ENCODE peak calls at places on chromosomes 11 and 22, in eight cellular contexts. L is K562, C is mesendoderm, X is fibroblast of lung, Z is PC-9, D is Karpas-422, V is astrocyte, A is H9. T is an unnamed sample. For H3K79me2, the result is how much of the 10 kb centered on the place peaks cover.

GRCh38 chr11:57476223-57476882 is 16.0 kb downstream of the RTN4RL2 start:
- DNase-seq in A (peak), X (no peak), V (no peak), L (no peak), C (no peak), Z (no peak), D (no peak), T (peak)

GRCh38 chr22:22838148-22838786 is 49.3 kb upstream of the IGLL5 start:
- DNase-seq in C (no peak), D (no peak), L (peak), X (no peak), V (no peak), Z (no peak), A (no peak), T (no peak)

GRCh38 chr22:39662677-39663034 is 92.1 kb downstream of the CACNA1I start:
- DNase-seq in D (no peak), L (no peak), V (no peak), Z (no peak), C (peak), A (peak), X (no peak), T (no peak)

GRCh38 chr22:46528121-46528610 is 9.3 kb downstream of the CELSR1 start:
- DNase-seq in D (no peak), X (peak), V (peak), A (no peak), C (peak), L (no peak), Z (peak), T (peak)

GRCh38 chr11:70628881-70629844 is 230.8 kb downstream of the CTTN start:
- DNase-seq in A (no peak), Z (no peak), C (no peak), V (no peak), D (no peak), X (no peak), L (peak), T (no peak)

GRCh38 chr11:35911013-35911412 is 32.8 kb upstream of the LDLRAD3 start:
- DNase-seq in A (no peak), C (no peak), Z (no peak), L (no peak), V (no peak), D (no peak), X (no peak), T (no peak)

GRCh38 chr11:104005234-104005855 is 31.1 kb upstream of the DDI1 start:
- DNase-seq in X (peak), C (no peak), V (peak), L (no peak), Z (peak), D (no peak), A (no peak), T (peak)

GRCh38 chr11:79466411-79466810 is 25.6 kb upstream of the TENM4 start:
- DNase-seq in V (peak), X (peak), Z (no peak), C (no peak), A (no peak), D (no peak), L (no peak), T (peak)

GRCh38 chr11:64239662-64240466 is 1.0 kb upstream of the FKBP2 start:
- DNase-seq in Z (no peak), X (no peak), L (no peak), C (no peak), V (no peak), D (peak), A (no peak), T (no peak)

GRCh38 chr11:38648597-38648996 is 2050.6 kb upstream of the RAG2 start:
- DNase-seq in C (no peak), L (no peak), Z (no peak), X (no peak), A (no peak), V (peak), D (no peak), T (peak)

DNA sequence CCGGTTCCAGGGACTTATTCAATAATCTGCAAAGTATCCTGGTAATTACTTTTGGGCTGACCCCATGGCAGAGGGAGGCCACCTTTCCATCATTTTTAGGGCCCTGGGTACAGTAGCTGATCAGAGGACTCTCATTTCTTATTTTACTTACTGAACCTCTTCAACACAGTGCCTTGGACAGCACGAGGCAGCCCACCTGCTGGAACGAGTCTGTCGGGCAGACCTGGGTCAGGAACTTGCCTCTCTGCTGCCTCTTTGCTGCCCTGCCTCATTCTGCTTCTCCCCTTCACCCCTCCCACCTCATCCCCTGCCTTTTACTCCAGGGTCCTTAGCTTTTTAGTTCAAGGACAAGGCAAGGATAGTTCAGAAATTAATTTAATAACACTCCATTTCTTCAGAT is 204.5 kb downstream of the CSNK2A3 start:
- DNase-seq in Z (no peak), C (peak), D (no peak), A (no peak), X (no peak), V (no peak), L (no peak), T (no peak)
- H3K4me2 ChIP-seq in Z (no peak), C (no peak), D (no peak), A (no peak), X (no peak), V (no peak), L (no peak), T (no peak)

GRCh38 chr22:42601879-42602465 is 12.7 kb downstream of the POLDIP3 start:
- DNase-seq in X (no peak), C (no peak), V (no peak), A (no peak), Z (no peak), L (no peak), D (no peak), T (no peak)

GRCh38 chr22:42602470-42602869 is 12.2 kb downstream of the POLDIP3 start:
- DNase-seq in X (no peak), A (no peak), D (no peak), L (no peak), Z (no peak), V (no peak), C (no peak), T (no peak)

GRCh38 chr22:42603427-42603826 is 11.3 kb downstream of the POLDIP3 start:
- DNase-seq in Z (no peak), D (no peak), L (no peak), V (no peak), C (no peak), X (no peak), A (no peak), T (no peak)

GRCh38 chr22:42608481-42609361 is 6.0 kb downstream of the POLDIP3 start:
- DNase-seq in V (peak), Z (peak), D (no peak), C (peak), L (no peak), X (peak), A (no peak), T (peak)

DNA sequence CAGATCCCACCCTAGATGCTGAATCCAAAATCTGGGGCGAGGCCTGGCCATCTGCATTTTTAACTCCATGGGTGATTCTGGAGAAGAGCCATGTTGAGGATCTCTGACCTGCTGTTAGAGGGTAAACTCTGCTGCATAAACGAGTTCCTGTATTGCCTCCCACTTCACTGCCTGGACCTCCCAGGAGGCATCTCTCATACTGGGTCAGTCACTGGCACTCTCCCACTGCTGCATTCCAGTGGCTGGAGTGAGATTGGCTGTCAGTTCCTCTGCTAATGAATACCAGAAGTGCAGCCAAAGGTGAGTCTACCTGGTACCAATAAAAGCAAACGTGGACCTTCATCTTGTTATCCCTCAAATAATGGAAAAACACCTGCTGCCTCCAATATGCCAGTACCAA is 10.3 kb downstream of the POLDIP3 start:
- DNase-seq in V (peak), D (no peak), X (no peak), Z (no peak), L (no peak), A (no peak), C (no peak), T (no peak)
- H3K79me2 ChIP-seq in V (half or more), D (half or more), X (half or more), Z (half or more), L (half or more), A (under half), C (under half), T (half or more)

DNA sequence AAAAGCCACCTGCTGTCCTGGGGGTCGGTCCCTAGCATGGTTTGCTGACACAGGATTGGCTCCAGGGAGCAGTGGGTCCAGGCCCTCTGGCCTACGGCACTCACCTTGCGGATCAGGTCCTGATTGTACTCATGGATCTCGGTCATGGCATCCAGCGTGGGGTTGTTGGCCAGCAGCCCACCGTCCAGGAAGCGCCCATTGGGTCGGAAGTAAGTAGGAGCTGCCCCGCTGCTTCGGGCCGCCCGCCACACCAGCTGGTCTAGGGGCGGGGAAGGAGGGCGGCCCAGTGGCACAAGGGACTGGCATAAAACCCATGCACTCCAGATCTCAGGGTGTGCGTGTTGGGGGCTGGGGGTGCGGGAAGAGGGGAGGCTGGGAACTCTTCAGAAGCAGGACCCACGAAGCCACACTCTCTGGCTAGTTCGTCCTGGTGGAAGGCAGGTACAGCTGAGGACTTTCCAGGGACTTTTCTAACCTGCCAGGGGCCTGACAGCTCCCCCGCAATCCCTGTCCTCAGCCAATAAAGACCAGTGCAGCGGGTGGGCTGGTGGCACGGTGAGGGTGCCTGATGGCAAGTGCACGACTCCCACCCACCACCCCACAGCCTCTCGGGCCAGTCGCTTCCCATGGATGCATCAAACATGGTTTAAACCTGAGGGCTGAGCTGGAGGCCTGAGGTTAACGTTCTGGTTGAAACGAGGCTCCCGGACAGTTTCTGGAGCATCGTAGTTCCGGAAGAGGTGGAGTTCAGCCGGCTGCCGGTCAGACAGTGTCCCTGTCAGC is 5.1 kb upstream of the BAIAP2L2 start:
- DNase-seq in A (no peak), Z (no peak), X (no peak), V (no peak), L (no peak), C (no peak), D (no peak), T (no peak)
- H3K4me2 ChIP-seq in A (no peak), Z (no peak), X (no peak), V (no peak), L (no peak), C (no peak), D (no peak), T (no peak)

DNA sequence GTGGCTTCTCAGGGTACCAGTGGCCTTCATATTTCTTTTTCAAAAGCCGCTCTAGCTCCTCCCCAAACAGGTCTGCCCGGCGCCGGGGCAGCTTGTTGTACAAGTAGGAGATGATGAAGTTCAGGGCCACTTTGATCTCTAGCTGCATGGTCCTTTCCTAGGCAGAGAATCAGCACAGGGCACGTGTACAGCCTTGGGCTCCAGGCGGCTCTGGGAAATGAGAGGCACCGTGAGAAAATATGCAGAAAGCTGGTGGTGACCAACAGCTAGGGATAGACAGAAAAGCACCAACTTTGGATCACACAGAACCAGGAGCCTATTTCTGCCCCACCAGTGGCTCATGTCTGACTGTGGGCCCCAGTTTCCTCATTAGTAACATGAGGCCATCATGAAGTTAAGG is 9.4 kb downstream of the TOB2 start:
- DNase-seq in D (no peak), X (no peak), A (no peak), C (no peak), L (no peak), Z (no peak), V (no peak), T (no peak)
- H3K79me2 ChIP-seq in D (under half), X (half or more), A (under half), C (under half), L (under half), Z (half or more), V (half or more), T (half or more)

DNA sequence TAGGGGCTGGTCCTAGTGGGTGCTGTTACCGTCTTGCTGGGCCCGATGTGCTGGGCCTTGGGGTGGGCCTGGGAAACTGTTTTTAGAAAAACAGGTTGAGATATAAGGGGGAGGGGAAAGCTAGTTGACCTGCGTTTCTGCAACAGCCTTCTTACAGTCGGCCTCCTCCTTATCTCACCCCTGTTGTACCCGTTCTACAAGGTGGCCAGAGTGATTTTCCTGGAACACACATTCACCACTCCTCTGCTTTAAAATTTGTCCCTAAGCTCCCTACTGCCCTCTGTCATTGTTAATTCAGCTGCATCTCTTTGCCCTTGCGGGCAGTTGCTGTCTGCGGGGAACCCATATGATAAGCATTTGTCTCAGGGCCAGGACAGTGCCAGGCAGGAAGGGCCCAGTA is 113.9 kb downstream of the HIPK3 start:
- DNase-seq in X (no peak), C (no peak), A (no peak), D (no peak), V (no peak), L (no peak), Z (peak), T (no peak)
- H3K4me2 ChIP-seq in X (no peak), C (no peak), A (no peak), D (no peak), V (peak), L (no peak), Z (peak), T (no peak)

T was measured in mammary epithelial cell.